ENCODE peak calls at places on chromosomes 1 and 21, in six cellular contexts. M is stimulated activated CD4-positive, alpha-beta T cell treated with anti-CD3 and anti-CD28 coated beads, Interleukin-1b, Interleukin-23, amount 100 ng/mL, for 4 hours; U is H9; Y is caudate nucleus; L is adipocyte; Z is neuronal stem cell. C is an unnamed sample.

GRCh38 chr21:42988234-42988965 is 14.0 kb downstream of the PKNOX1 start:
- DNase-seq in Z (no peak), M (no peak), U (peak; percentile 33), Y (no peak), L (peak; percentile 78), C (no peak)

GRCh38 chr1:82562448-82562847 is 761.7 kb downstream of the ADGRL2 start:
- DNase-seq in M (no peak), U (no peak), Z (no peak), Y (no peak), L (peak; percentile 46), C (peak; percentile 23)

GRCh38 chr1:156664949-156665411 is 12.2 kb downstream of the NES start:
- DNase-seq in Y (no peak), Z (no peak), U (peak; percentile 62), L (peak; percentile 38), M (no peak), C (peak; percentile 50)

GRCh38 chr1:15937706-15938168 is 38.2 kb downstream of the ZBTB17 start:
- DNase-seq in U (no peak), M (no peak), Z (no peak), Y (no peak), L (no peak), C (no peak)

GRCh38 chr1:27428316-27429028 is 36.0 kb downstream of the GPR3 start:
- DNase-seq in U (no peak), M (peak; percentile 4), Z (no peak), L (peak; percentile 66), Y (peak; percentile 58), C (no peak)

GRCh38 chr1:48743480-48743879 is 33.2 kb downstream of the BEND5 start:
- DNase-seq in M (no peak), Z (no peak), U (no peak), Y (no peak), L (no peak), C (no peak)

GRCh38 chr1:155030899-155031298 is 2.7 kb downstream of the DCST2 start:
- DNase-seq in U (no peak), L (no peak), M (no peak), Y (no peak), Z (no peak), C (no peak)

GRCh38 chr1:205247130-205247921 is 19.6 kb downstream of the TMCC2 start:
- DNase-seq in L (no peak), M (no peak), Z (no peak), Y (peak; percentile 86), U (no peak), C (no peak)

GRCh38 chr1:163928649-163929048 is 606.9 kb downstream of the NUF2 start:
- DNase-seq in L (peak; percentile 9), M (no peak), U (no peak), Z (no peak), Y (no peak), C (no peak)

GRCh38 chr1:151902858-151903257 is 6.5 kb downstream of the THEM4 start:
- DNase-seq in Z (no peak), U (no peak), M (no peak), Y (no peak), L (no peak), C (no peak)

GRCh38 chr21:45471229-45472052 is 66.5 kb downstream of the COL18A1 start:
- DNase-seq in M (no peak), Z (no peak), L (peak; percentile 88), U (no peak), Y (no peak), C (no peak)

GRCh38 chr1:54425152-54425584 is 19.0 kb upstream of the SSBP3 start:
- DNase-seq in U (no peak), M (no peak), Z (no peak), Y (no peak), L (no peak), C (no peak)

GRCh38 chr1:12161662-12162458 is 4.9 kb upstream of the TNFRSF1B start:
- DNase-seq in U (peak; percentile 65), M (peak; percentile 49), L (peak; percentile 83), Z (no peak), Y (no peak), C (no peak)

GRCh38 chr21:42256316-42256715 is 37.4 kb downstream of the ABCG1 start:
- DNase-seq in M (no peak), L (no peak), Z (no peak), Y (no peak), U (no peak), C (no peak)

GRCh38 chr1:18668750-18669404 is 38.2 kb downstream of the PAX7 start:
- DNase-seq in Y (no peak), U (no peak), Z (no peak), M (no peak), L (peak; percentile 1), C (no peak)

GRCh38 chr1:206901944-206902343 is 4.7 kb downstream of the IL24 start:
- DNase-seq in M (no peak), L (no peak), Z (no peak), Y (no peak), U (no peak), C (no peak)

GRCh38 chr1:89873757-89874156 is 52.9 kb downstream of the LRRC8D start:
- DNase-seq in Z (no peak), L (peak; percentile 33), Y (no peak), U (no peak), M (no peak), C (no peak)

GRCh38 chr1:228236744-228237143 is 28.9 kb downstream of the OBSCN start:
- DNase-seq in U (peak; percentile 71), M (no peak), L (peak; percentile 12), Y (no peak), Z (peak; percentile 15), C (peak; percentile 84)

GRCh38 chr1:172342584-172343245 is 77.8 kb upstream of the C1orf105 start:
- DNase-seq in M (no peak), Y (no peak), U (no peak), Z (no peak), L (peak; percentile 17), C (no peak)

GRCh38 chr1:9821710-9822109 is 2.1 kb downstream of the CLSTN1 start:
- DNase-seq in M (no peak), Z (no peak), L (no peak), Y (no peak), U (no peak), C (no peak)

GRCh38 chr1:230807551-230808267 is 60.5 kb downstream of the CAPN9 start:
- DNase-seq in Z (no peak), L (no peak), Y (peak; percentile 69), M (no peak), U (no peak), C (no peak)

GRCh38 chr1:25204797-25205441 is 27.4 kb downstream of the SYF2 start:
- DNase-seq in Y (no peak), U (no peak), Z (peak; percentile 30), L (peak; percentile 86), M (no peak), C (peak; percentile 70)

GRCh38 chr1:112704511-112704907 is 2.4 kb downstream of the RHOC start:
- DNase-seq in L (no peak), Y (peak; percentile 86), U (no peak), Z (no peak), M (no peak), C (no peak)

GRCh38 chr1:213419369-213420030 is 368.5 kb downstream of the RPS6KC1 start:
- DNase-seq in Z (no peak), L (no peak), M (no peak), Y (no peak), U (no peak), C (no peak)

GRCh38 chr21:26445440-26445839 is 127.6 kb downstream of the CYYR1 start:
- DNase-seq in U (no peak), Y (no peak), Z (no peak), M (no peak), L (peak; percentile 73), C (no peak)

GRCh38 chr21:14711287-14711686 is 165.2 kb upstream of the SAMSN1 start:
- DNase-seq in L (no peak), U (no peak), Y (no peak), Z (no peak), M (no peak), C (no peak)

GRCh38 chr1:4657920-4658585 is 3.6 kb downstream of the AJAP1 start:
- DNase-seq in L (no peak), Z (no peak), U (no peak), Y (peak; percentile 63), M (no peak), C (peak; percentile 18)

GRCh38 chr1:55143686-55144085 is 71.5 kb downstream of the USP24 start:
- DNase-seq in M (no peak), Y (no peak), Z (no peak), U (peak; percentile 77), L (no peak), C (peak; percentile 51)

GRCh38 chr1:182235952-182236650 is 155.5 kb downstream of the GLUL start:
- DNase-seq in Z (no peak), U (no peak), L (no peak), Y (no peak), M (no peak), C (no peak)

GRCh38 chr1:14901371-14901954 is 252.1 kb upstream of the TMEM51 start:
- DNase-seq in M (no peak), U (no peak), Z (no peak), L (no peak), Y (no peak), C (no peak)

C was measured in neural progenitor cell.